ENCODE peak calls at places on chromosomes 4 and X, in six cellular contexts. Q, N, A, H, C and R are unnamed samples.

GRCh38 chr4:3789587-3789986 is 23.4 kb downstream of the ADRA2C start:
- DNase-seq in A (no peak), C (no peak), Q (no peak), H (no peak), N (no peak), R (no peak)

GRCh38 chr4:139873111-139873866 is 207.7 kb downstream of the MGST2 start:
- DNase-seq in A (no peak), H (no peak), N (no peak), Q (no peak), C (no peak), R (no peak)

GRCh38 chrX:33252306-33252825 is 41.0 kb upstream of the DMD start:
- DNase-seq in N (no peak), A (no peak), C (no peak), Q (no peak), H (no peak), R (no peak)

GRCh38 chrX:135625995-135626394 is 87.4 kb upstream of the CT45A1 start:
- DNase-seq in Q (no peak), A (no peak), N (no peak), H (no peak), C (no peak), R (no peak)

GRCh38 chrX:10781847-10782530 is 161.6 kb upstream of the MID1 start:
- DNase-seq in Q (no peak), H (no peak), C (no peak), A (no peak), N (no peak), R (no peak)

GRCh38 chrX:131746491-131746968 is 202.7 kb downstream of the OR13H1 start:
- DNase-seq in A (peak), N (no peak), Q (peak), C (no peak), H (no peak), R (peak)

GRCh38 chrX:22155126-22155525 is 117.6 kb upstream of the CBLL2 start:
- DNase-seq in C (no peak), A (no peak), N (no peak), H (no peak), Q (no peak), R (no peak)

GRCh38 chr4:30537462-30537861 is 182.7 kb upstream of the PCDH7 start:
- DNase-seq in N (no peak), C (no peak), H (no peak), A (no peak), Q (no peak), R (no peak)

GRCh38 chr4:145732416-145732815 is 52.5 kb downstream of the C4orf51 start:
- DNase-seq in N (no peak), A (no peak), Q (no peak), H (no peak), C (no peak), R (no peak)

GRCh38 chr4:152780267-152780811 is 585 bp downstream of the ARFIP1 start:
- DNase-seq in N (no peak), C (peak), H (peak), Q (no peak), A (no peak), R (no peak)

GRCh38 chr4:76563804-76564468 is 128.9 kb downstream of the SHROOM3 start:
- DNase-seq in Q (no peak), A (no peak), H (no peak), N (no peak), C (no peak), R (no peak)

GRCh38 chr4:120667102-120667501 is 255.4 kb downstream of the PRDM5 start:
- DNase-seq in Q (no peak), H (no peak), N (no peak), C (no peak), A (no peak), R (no peak)

GRCh38 chr4:766152-766515 is 59.8 kb downstream of the CPLX1 start:
- DNase-seq in C (peak), N (no peak), Q (no peak), H (no peak), A (no peak), R (no peak)

GRCh38 chr4:17097369-17097768 is 198.9 kb upstream of the LDB2 start:
- DNase-seq in N (no peak), Q (no peak), C (no peak), H (no peak), A (no peak), R (no peak)

GRCh38 chr4:125749354-125749753 is 434.6 kb downstream of the FAT4 start:
- DNase-seq in N (no peak), Q (no peak), C (no peak), A (no peak), H (no peak), R (no peak)

GRCh38 chr4:125750399-125750798 is 435.6 kb downstream of the FAT4 start:
- DNase-seq in C (no peak), A (no peak), N (no peak), Q (no peak), H (no peak), R (no peak)

DNA sequence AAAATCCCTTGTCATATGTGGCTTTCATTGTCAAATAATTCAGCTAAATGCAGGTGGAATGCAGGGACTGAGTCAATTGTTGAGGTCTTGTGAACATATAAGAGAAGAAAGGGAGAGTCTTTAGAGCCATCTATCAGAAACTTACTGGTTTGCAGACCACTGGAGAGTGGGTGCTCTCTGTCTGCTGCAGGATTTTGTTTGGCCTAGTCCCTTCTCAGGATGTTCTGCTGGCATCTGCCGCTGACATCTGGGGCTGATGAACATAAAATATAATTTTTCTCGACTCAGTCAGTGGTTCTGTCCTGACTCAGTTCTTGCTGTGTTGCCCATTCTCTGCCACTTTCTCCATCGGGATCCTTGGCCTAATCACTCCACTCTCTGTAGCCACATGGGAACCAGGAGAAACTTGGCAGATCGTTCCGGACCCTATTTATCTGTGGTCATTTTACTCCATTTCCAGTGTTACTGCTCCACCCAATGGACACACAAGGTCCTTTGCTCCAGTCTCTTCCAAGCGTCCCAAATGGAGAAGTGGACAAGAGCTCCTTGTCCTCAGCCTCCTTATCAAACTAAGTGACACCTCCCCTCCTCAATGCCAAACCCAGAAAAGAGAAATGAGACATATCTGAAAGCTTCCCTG is 436.2 kb downstream of the FAT4 start:
- DNase-seq in N (no peak), H (no peak), C (peak), Q (no peak), A (no peak), R (no peak)
- TF ChIP-seq CTCF in N (no peak), H (peak), C (peak), Q (peak), A (no peak), R (no peak)

GRCh38 chrX:12789976-12790375 is 1.2 kb upstream of the PRPS2 start:
- DNase-seq in C (no peak), A (no peak), H (no peak), Q (no peak), N (no peak), R (no peak)
- H3K27ac ChIP-seq in C (no peak), A (no peak), H (no peak), Q (no peak), N (no peak), R (no peak)

GRCh38 chr4:108159845-108160244 is 8.9 kb downstream of the LEF1 start:
- DNase-seq in A (no peak), C (no peak), N (no peak), Q (no peak), H (no peak), R (no peak)
- H3K4me3 ChIP-seq in A (no peak), C (no peak), N (peak), Q (no peak), H (no peak), R (no peak)

GRCh38 chr4:78659264-78659663 is 107.7 kb downstream of the ANXA3 start:
- DNase-seq in C (peak), Q (no peak), H (no peak), A (no peak), N (no peak), R (no peak)

GRCh38 chr4:78661086-78661690 is 109.6 kb downstream of the ANXA3 start:
- DNase-seq in A (no peak), Q (no peak), C (no peak), H (no peak), N (no peak), R (no peak)

GRCh38 chr4:78659665-78660064 is 108.1 kb downstream of the ANXA3 start:
- DNase-seq in Q (no peak), N (no peak), A (no peak), H (no peak), C (no peak), R (no peak)

GRCh38 chr4:78661923-78662521 is 110.5 kb downstream of the ANXA3 start:
- DNase-seq in Q (no peak), N (no peak), H (no peak), A (no peak), C (peak), R (no peak)

DNA sequence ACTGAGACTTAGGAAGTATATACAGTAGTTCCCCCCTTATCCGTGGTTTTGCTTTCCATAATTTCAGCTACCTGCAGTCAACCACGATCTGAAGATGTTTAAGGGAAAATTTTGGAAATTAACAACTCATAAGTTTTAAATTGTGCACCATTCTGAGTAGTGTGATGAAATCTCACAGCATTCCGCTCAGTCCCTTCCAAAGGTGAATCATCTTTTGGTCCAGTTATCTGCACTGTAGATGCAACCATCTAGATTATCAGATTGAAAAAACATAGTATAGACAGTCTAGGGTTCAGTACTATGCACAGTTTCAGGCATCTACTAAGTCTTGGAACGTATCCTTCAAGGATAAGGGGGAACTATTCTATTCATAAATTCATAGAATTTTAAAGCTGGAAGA is 109.0 kb downstream of the ANXA3 start:
- DNase-seq in N (no peak), C (no peak), H (no peak), Q (no peak), A (no peak), R (no peak)
- TF ChIP-seq CTCF in N (no peak), C (no peak), H (no peak), Q (no peak), A (no peak), R (no peak)

GRCh38 chr4:137529432-137529831 is 2.9 kb downstream of the PCDH18 start:
- DNase-seq in Q (no peak), A (no peak), N (no peak), H (no peak), C (no peak), R (no peak)
- H3K27ac ChIP-seq in Q (peak), A (peak), N (no peak), H (peak), C (no peak), R (peak)

GRCh38 chr4:82748781-82749504 is 49.7 kb downstream of the SCD5 start:
- DNase-seq in H (no peak), C (no peak), N (no peak), Q (no peak), A (no peak), R (no peak)

GRCh38 chr4:82744284-82744963 is 54.2 kb downstream of the SCD5 start:
- DNase-seq in H (no peak), A (no peak), N (no peak), C (no peak), Q (peak), R (no peak)

GRCh38 chr4:82746705-82747567 is 51.7 kb downstream of the SCD5 start:
- DNase-seq in A (no peak), N (no peak), C (no peak), Q (no peak), H (no peak), R (no peak)

GRCh38 chr4:82748176-82748575 is 50.4 kb downstream of the SCD5 start:
- DNase-seq in A (no peak), C (no peak), H (no peak), Q (no peak), N (no peak), R (no peak)

DNA sequence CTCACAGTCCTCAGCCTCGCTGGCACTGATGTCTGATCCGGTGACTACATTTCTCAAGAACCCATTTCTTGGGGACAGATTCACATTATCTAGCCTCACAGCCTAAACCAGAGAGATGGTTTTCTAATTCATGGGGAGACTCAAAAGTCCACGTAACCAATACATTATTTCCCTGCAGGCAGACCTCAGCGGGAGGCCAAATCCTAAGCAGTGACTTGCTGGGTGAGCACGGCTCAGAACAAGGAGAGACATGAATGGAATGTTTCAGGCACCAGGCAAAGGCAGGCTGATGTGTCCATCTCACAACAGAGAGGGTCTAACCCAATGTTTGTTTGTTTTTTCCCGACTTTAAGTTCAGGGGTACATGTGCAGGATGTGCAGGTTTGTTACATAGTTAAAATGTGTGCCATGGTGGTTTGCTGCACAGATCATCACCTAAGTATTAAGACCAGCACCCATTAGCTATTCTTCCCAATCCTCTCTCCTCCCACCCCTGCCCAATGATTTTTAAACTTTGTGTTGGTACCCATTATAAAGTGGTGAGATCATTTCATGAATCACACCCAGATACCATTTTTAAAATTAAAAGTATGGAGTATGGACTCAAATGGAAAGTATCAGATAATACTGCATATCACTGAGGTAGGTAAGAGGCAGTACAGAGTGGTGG is 53.3 kb downstream of the SCD5 start:
- DNase-seq in N (no peak), A (no peak), C (no peak), Q (no peak), H (no peak), R (no peak)
- H3K4me3 ChIP-seq in N (no peak), A (no peak), C (no peak), Q (no peak), H (no peak), R (no peak)